ENCODE peak calls at places on chromosomes 1 and 21, in seven cellular contexts. D is LNCaP clone FGC; N is NCI-H1694 treated with DMSO at 0.1 percent for 48 hours; I is activated T-helper 9 cell treated with anti-CD3 and anti-CD28 coated beads, Interleukin-2, amount 50 U/mL, for 16 hours; V is mucosa of gallbladder; T is stimulated activated CD4-positive, alpha-beta T cell treated with anti-CD3 and anti-CD28 coated beads, Interleukin-4, amount 100 ng/mL, for 1 hour; Q is esophagus squamous epithelium. W is an unnamed sample.

GRCh38 chr1:213244664-213245091 is 193.6 kb downstream of the RPS6KC1 start:
- DNase-seq in D (peak; percentile 35), N (peak; percentile 80), I (no peak), V (no peak), T (no peak), Q (no peak), W (no peak)

GRCh38 chr1:53878492-53879105 is 11.0 kb downstream of the YIPF1 start:
- DNase-seq in D (peak; percentile 37), N (peak; percentile 66), I (no peak), V (no peak), T (no peak), Q (no peak), W (no peak)

GRCh38 chr1:19582318-19582717 is 61.8 kb upstream of the NBL1 start:
- DNase-seq in D (no peak), N (no peak), I (peak; percentile 68), V (peak; percentile 64), T (peak; percentile 81), Q (no peak), W (peak; percentile 82)

GRCh38 chr1:233107130-233107529 is 156.7 kb downstream of the NTPCR start:
- DNase-seq in D (no peak), N (no peak), I (no peak), V (no peak), T (no peak), Q (no peak), W (no peak)

GRCh38 chr1:200775850-200776249 is 37.2 kb downstream of the CAMSAP2 start:
- DNase-seq in D (no peak), N (no peak), I (no peak), V (no peak), T (no peak), Q (no peak), W (no peak)

GRCh38 chr1:245121523-245121922 is 33.3 kb upstream of the KIF26B start:
- DNase-seq in D (no peak), N (no peak), I (no peak), V (no peak), T (no peak), Q (no peak), W (no peak)

GRCh38 chr21:45335151-45335760 is 47.6 kb upstream of the POFUT2 start:
- DNase-seq in D (no peak), N (no peak), I (no peak), V (no peak), T (no peak), Q (no peak), W (no peak)

GRCh38 chr1:91884459-91885290 is 1.3 kb downstream of the TGFBR3 start:
- DNase-seq in D (no peak), N (peak; percentile 27), I (peak; percentile 17), V (no peak), T (peak; percentile 40), Q (no peak), W (peak; percentile 52)

GRCh38 chr1:169868978-169869377 is 24.7 kb downstream of the SCYL3 start:
- DNase-seq in D (peak; percentile 61), N (no peak), I (no peak), V (no peak), T (no peak), Q (no peak), W (no peak)

GRCh38 chr1:111956155-111956817 is 33.2 kb downstream of the KCND3 start:
- DNase-seq in D (no peak), N (no peak), I (no peak), V (no peak), T (no peak), Q (no peak), W (no peak)

GRCh38 chr1:53147171-53147570 is 4.7 kb upstream of the SLC1A7 start:
- DNase-seq in D (no peak), N (no peak), I (no peak), V (no peak), T (no peak), Q (no peak), W (no peak)

GRCh38 chr1:19879227-19879626 is 3.0 kb upstream of the OTUD3 start:
- DNase-seq in D (no peak), N (no peak), I (no peak), V (no peak), T (no peak), Q (no peak), W (no peak)

GRCh38 chr21:27803571-27803970 is 836.7 kb upstream of the ADAMTS5 start:
- DNase-seq in D (no peak), N (no peak), I (no peak), V (no peak), T (no peak), Q (no peak), W (no peak)

GRCh38 chr1:167738158-167738557 is 16.4 kb downstream of the MPZL1 start:
- DNase-seq in D (no peak), N (no peak), I (no peak), V (no peak), T (no peak), Q (no peak), W (no peak)

GRCh38 chr1:17273096-17273495 is 24.2 kb downstream of the PADI3 start:
- DNase-seq in D (no peak), N (no peak), I (no peak), V (no peak), T (no peak), Q (no peak), W (no peak)

GRCh38 chr1:154978360-154978759 is 3.9 kb downstream of the CKS1B start:
- DNase-seq in D (no peak), N (no peak), I (no peak), V (no peak), T (no peak), Q (no peak), W (no peak)

GRCh38 chr21:34969431-34970036 is 79.6 kb downstream of the RUNX1 start:
- DNase-seq in D (no peak), N (peak; percentile 7), I (no peak), V (no peak), T (no peak), Q (no peak), W (no peak)

GRCh38 chr1:38360807-38361206 is 314.2 kb upstream of the POU3F1 start:
- DNase-seq in D (no peak), N (no peak), I (no peak), V (no peak), T (no peak), Q (no peak), W (no peak)

GRCh38 chr21:45010096-45010495 is 64.3 kb upstream of the ADARB1 start:
- DNase-seq in D (no peak), N (no peak), I (no peak), V (no peak), T (no peak), Q (no peak), W (no peak)

GRCh38 chr1:194102607-194103006 is 916.2 kb upstream of the B3GALT2 start:
- DNase-seq in D (peak; percentile 4), N (no peak), I (no peak), V (no peak), T (no peak), Q (no peak), W (no peak)

GRCh38 chr21:36723371-36723881 is 24.5 kb downstream of the SIM2 start:
- DNase-seq in D (no peak), N (no peak), I (no peak), V (no peak), T (no peak), Q (no peak), W (no peak)

GRCh38 chr1:35030338-35031102 is 1.2 kb downstream of the ZMYM6 start:
- DNase-seq in D (no peak), N (no peak), I (no peak), V (no peak), T (no peak), Q (no peak), W (no peak)

GRCh38 chr1:160338580-160338979 is 4.5 kb downstream of the COPA start:
- DNase-seq in D (no peak), N (no peak), I (no peak), V (no peak), T (no peak), Q (no peak), W (no peak)

GRCh38 chr1:90717665-90718410 is 736 bp upstream of the BARHL2 start:
- DNase-seq in D (no peak), N (no peak), I (no peak), V (no peak), T (no peak), Q (no peak), W (no peak)